ENCODE peak calls at places on chromosomes 4 and X, in seven cellular contexts. Z is mammary epithelial cell, A is fibroblast of lung, H is fibroblast of the aortic adventitia, F is WTC11, I is body of pancreas, V is PC-3. Y is an unnamed sample.

GRCh38 chrX:17500145-17500579 is 125.2 kb downstream of the NHS start:
- DNase-seq in F (no peak), V (peak), H (peak), A (peak), I (peak), Z (peak), Y (peak)

GRCh38 chr4:119623025-119623424 is 5.6 kb downstream of the PDE5A start:
- DNase-seq in A (no peak), I (no peak), F (no peak), V (peak), H (peak), Z (no peak), Y (no peak)

GRCh38 chr4:166657261-166657660 is 577.0 kb downstream of the SPOCK3 start:
- DNase-seq in A (no peak), I (no peak), H (peak), F (no peak), Z (peak), V (no peak), Y (no peak)

GRCh38 chr4:43132010-43132582 is 239.6 kb downstream of the GRXCR1 start:
- DNase-seq in F (peak), A (peak), Z (peak), I (peak), H (peak), V (peak), Y (peak)

GRCh38 chr4:184475096-184475461 is 729 bp upstream of the IRF2 start:
- DNase-seq in Z (peak), H (peak), A (peak), F (peak), V (peak), I (peak), Y (peak)

GRCh38 chrX:154774622-154775021 is 12.0 kb downstream of the DKC1 start:
- DNase-seq in V (no peak), I (no peak), A (no peak), F (no peak), Z (no peak), H (no peak), Y (no peak)

GRCh38 chrX:134933911-134934310 is 56.9 kb upstream of the SMIM10 start:
- DNase-seq in A (no peak), F (no peak), H (no peak), Z (no peak), I (no peak), V (no peak), Y (no peak)

GRCh38 chr4:174107749-174108354 is 175.6 kb downstream of the FBXO8 start:
- DNase-seq in Z (no peak), V (no peak), H (no peak), I (no peak), F (peak), A (no peak), Y (no peak)

GRCh38 chrX:109393859-109394258 is 88.0 kb downstream of the GUCY2F start:
- DNase-seq in Z (peak), F (peak), A (no peak), H (no peak), I (no peak), V (peak), Y (no peak)

GRCh38 chr4:108172231-108172779 is 3.6 kb upstream of the LEF1 start:
- DNase-seq in F (peak), V (no peak), A (peak), Z (no peak), H (no peak), I (no peak), Y (no peak)

GRCh38 chrX:370244-370962 is 16.3 kb downstream of the PPP2R3B start:
- DNase-seq in V (no peak), A (no peak), I (no peak), Z (no peak), H (no peak), F (no peak), Y (no peak)

GRCh38 chrX:69216911-69217310 is 51.7 kb upstream of the PJA1 start:
- DNase-seq in V (no peak), I (no peak), F (no peak), A (no peak), H (no peak), Z (no peak), Y (no peak)

GRCh38 chrX:47568656-47569295 is 7.8 kb downstream of the ARAF start:
- DNase-seq in H (no peak), Z (no peak), A (no peak), V (peak), F (peak), I (no peak), Y (peak)

GRCh38 chr4:4490041-4490440 is 51.8 kb downstream of the STX18 start:
- DNase-seq in V (peak), H (peak), F (no peak), I (no peak), Z (no peak), A (peak), Y (no peak)

GRCh38 chr4:34258176-34258575 is 1986.1 kb downstream of the ARAP2 start:
- DNase-seq in F (no peak), A (no peak), H (peak), V (peak), I (no peak), Z (no peak), Y (no peak)

GRCh38 chr4:7808752-7809151 is 130.9 kb downstream of the AFAP1 start:
- DNase-seq in I (no peak), V (peak), A (peak), H (peak), F (no peak), Z (peak), Y (no peak)

GRCh38 chr4:186942745-186943606 is 219.3 kb upstream of the FAT1 start:
- DNase-seq in V (no peak), H (no peak), Z (no peak), F (no peak), I (peak), A (peak), Y (no peak)

GRCh38 chr4:54439831-54440243 is 210.7 kb downstream of the PDGFRA start:
- DNase-seq in A (peak), F (no peak), H (peak), V (peak), Z (peak), I (peak), Y (no peak)

GRCh38 chr4:96521046-96521536 is 681.2 kb downstream of the PDHA2 start:
- DNase-seq in V (no peak), F (no peak), I (no peak), H (no peak), Z (no peak), A (no peak), Y (no peak)

GRCh38 chr4:163865010-163865409 is 370.5 kb downstream of the TMA16 start:
- DNase-seq in I (no peak), F (no peak), V (no peak), Z (no peak), A (no peak), H (no peak), Y (no peak)

GRCh38 chr4:48138936-48139335 is 4.9 kb upstream of the TXK start:
- DNase-seq in H (no peak), I (no peak), A (no peak), V (no peak), F (no peak), Z (no peak), Y (no peak)

GRCh38 chr4:139859876-139860275 is 194.3 kb downstream of the MGST2 start:
- DNase-seq in F (no peak), H (no peak), I (no peak), V (no peak), A (no peak), Z (no peak), Y (no peak)

GRCh38 chrX:22276781-22277180 is 4.1 kb downstream of the CBLL2 start:
- DNase-seq in H (peak), V (peak), A (peak), F (no peak), Z (peak), I (no peak), Y (no peak)

GRCh38 chrX:3221643-3222042 is 124.8 kb downstream of the MXRA5 start:
- DNase-seq in Z (no peak), I (no peak), F (no peak), A (no peak), V (no peak), H (no peak), Y (no peak)

GRCh38 chr4:163858515-163858914 is 364.0 kb downstream of the TMA16 start:
- DNase-seq in I (no peak), H (no peak), V (no peak), F (no peak), A (no peak), Z (no peak), Y (no peak)

GRCh38 chrX:153544747-153545146 is 27.3 kb downstream of the ATP2B3 start:
- DNase-seq in F (no peak), H (no peak), I (no peak), A (no peak), V (no peak), Z (no peak), Y (no peak)

GRCh38 chr4:13162886-13163285 is 321.3 kb downstream of the RAB28 start:
- DNase-seq in V (peak), Z (no peak), H (peak), F (no peak), A (no peak), I (peak), Y (no peak)

GRCh38 chrX:134571831-134572230 is 86.4 kb downstream of the PLAC1 start:
- DNase-seq in H (no peak), A (no peak), I (no peak), F (no peak), V (no peak), Z (no peak), Y (no peak)

GRCh38 chrX:39819921-39820849 is 277.6 kb downstream of the BCOR start:
- DNase-seq in I (no peak), H (peak), V (no peak), F (peak), Z (no peak), A (no peak), Y (no peak)

GRCh38 chr4:103802766-103803165 is 83.0 kb upstream of the TACR3 start:
- DNase-seq in Z (no peak), V (no peak), I (no peak), H (no peak), F (no peak), A (no peak), Y (no peak)
- TF ChIP-seq CTCF in Z (no peak), V (peak), I (no peak), H (no peak), F (no peak), A (no peak), Y (no peak)

GRCh38 chrX:71215335-71215912 is 7.6 kb upstream of the GJB1 start:
- DNase-seq in Z (no peak), V (no peak), H (no peak), I (peak), F (no peak), A (no peak), Y (peak)
- TF ChIP-seq CTCF in Z (no peak), V (no peak), H (no peak), I (no peak), F (no peak), A (no peak), Y (no peak)

GRCh38 chr4:71230613-71231012 is 108.2 kb upstream of the SLC4A4 start:
- DNase-seq in V (no peak), I (no peak), H (no peak), Z (no peak), A (no peak), F (no peak), Y (no peak)

GRCh38 chr4:71230258-71230594 is 108.6 kb upstream of the SLC4A4 start:
- DNase-seq in H (no peak), I (peak), Z (no peak), A (peak), F (no peak), V (no peak), Y (no peak)

GRCh38 chr4:71231073-71231752 is 107.6 kb upstream of the SLC4A4 start:
- DNase-seq in V (no peak), Z (no peak), F (no peak), H (peak), A (peak), I (peak), Y (peak)

GRCh38 chr4:71231753-71232420 is 106.9 kb upstream of the SLC4A4 start:
- DNase-seq in A (no peak), H (no peak), F (no peak), I (no peak), V (no peak), Z (no peak), Y (no peak)

DNA sequence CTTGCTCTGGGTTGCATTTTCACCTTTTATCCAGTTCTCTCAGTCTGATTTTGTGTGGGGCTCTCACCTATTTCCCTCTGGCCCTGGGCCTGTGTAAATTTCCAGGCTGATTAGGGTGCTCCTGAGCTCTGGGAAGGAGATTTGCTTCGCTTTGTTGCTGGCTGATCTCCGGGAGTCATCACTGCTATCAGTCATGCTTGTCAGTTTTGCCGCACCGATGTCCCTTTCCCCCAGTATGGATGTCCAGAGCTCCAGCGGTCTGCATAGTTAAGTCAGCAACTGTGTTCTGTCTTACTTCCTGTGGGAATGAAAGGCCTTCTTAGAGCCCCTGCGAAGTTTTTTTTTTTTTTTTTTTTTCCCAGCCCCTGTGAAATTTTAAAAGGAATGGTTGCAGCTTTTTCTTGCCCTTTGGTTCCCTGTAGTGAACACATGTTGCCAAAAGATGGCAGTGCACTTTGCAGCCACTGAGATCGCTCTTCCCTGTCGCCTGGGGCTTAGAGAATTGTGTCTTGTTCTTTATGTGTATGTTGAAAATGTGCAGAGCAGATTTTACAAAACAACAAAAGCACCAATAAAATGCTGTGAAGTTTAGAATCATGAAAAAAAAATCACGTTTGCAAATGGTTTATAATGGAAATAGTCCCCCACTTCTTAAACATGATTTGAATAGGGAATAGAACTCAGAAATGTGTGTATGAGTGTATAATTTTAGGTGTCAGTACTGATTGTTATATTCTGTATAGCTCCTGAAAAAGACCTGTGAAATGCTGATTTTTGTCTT is 109.2 kb upstream of the SLC4A4 start:
- DNase-seq in A (peak), V (peak), F (peak), H (peak), I (peak), Z (no peak), Y (peak)
- TF ChIP-seq CTCF in A (peak), V (peak), F (peak), H (peak), I (peak), Z (peak), Y (peak)

GRCh38 chrX:119729408-119730201 is 28.8 kb upstream of the SOWAHD start:
- DNase-seq in I (peak), Z (peak), A (peak), V (peak), F (peak), H (peak), Y (peak)

GRCh38 chrX:119726900-119727555 is 31.4 kb upstream of the SOWAHD start:
- DNase-seq in A (no peak), F (no peak), H (no peak), V (no peak), I (peak), Z (peak), Y (no peak)

GRCh38 chrX:119728487-119728886 is 29.9 kb upstream of the SOWAHD start:
- DNase-seq in F (peak), V (peak), A (no peak), Z (no peak), I (no peak), H (no peak), Y (peak)
- TF ChIP-seq CTCF in F (no peak), V (peak), A (no peak), Z (no peak), I (peak), H (no peak), Y (no peak)

DNA sequence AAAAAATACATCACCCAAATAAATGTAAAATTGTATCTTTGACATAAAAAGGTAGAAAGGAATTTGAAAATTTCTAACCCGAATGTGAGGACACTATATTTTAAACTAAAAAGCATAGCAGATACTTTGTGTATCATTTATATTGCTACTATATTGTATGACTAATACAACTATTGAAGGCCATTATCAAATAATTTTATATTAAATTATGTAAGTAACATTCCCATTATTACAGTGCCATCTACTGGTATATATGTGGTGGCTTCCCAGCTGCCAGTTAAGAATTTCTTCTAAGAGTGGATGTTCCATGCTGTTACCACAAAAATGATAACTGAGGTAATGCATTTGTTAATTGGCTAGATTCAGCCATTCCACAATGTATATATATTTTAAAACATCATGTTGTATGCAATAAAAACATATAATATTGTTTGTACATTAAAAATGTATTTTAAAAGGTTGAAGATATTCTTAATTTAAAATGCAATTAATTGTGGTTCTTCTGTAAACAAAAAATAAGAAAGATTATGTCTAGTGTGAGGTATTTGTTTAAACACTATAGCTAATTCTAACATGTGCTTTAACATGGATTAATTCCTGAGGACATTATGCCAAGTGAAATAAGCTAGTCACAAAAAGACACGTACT is 65.3 kb downstream of the EGF start:
- DNase-seq in F (no peak), Z (peak), A (peak), H (peak), V (peak), I (peak), Y (peak)
- TF ChIP-seq CTCF in F (no peak), Z (peak), A (peak), H (peak), V (peak), I (peak), Y (no peak)

GRCh38 chrX:38627683-38628082 is 66.3 kb downstream of the TSPAN7 start:
- DNase-seq in Z (peak), I (peak), F (peak), V (peak), A (peak), H (no peak), Y (peak)
- TF ChIP-seq CTCF in Z (peak), I (peak), F (peak), V (peak), A (no peak), H (peak), Y (peak)

DNA sequence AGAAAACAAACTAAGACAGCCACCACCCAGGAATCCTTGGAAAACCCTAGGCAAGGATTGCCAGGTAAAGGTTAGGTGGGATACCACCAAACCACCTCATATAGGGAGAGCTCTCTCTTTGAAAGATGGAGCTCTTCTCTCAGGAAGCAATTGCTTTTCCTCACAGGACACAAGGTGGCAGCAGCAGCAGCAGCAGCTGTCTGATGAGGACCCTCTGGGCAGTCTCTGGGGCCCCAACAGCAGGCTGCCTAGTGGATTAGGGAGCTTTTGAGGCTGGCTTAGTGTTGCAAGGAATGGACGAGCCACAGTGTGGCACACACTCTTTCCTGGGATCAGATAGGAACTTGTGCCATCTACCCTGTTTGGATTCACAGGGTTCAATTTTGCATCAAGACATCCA is 41.4 kb upstream of the CHRDL1 start:
- DNase-seq in H (no peak), V (peak), F (peak), A (no peak), I (no peak), Z (no peak), Y (no peak)
- TF ChIP-seq CTCF in H (no peak), V (peak), F (no peak), A (peak), I (no peak), Z (no peak), Y (peak)

Y was measured in Calu3.